ENCODE peak calls at places on chromosomes 11 and 22, in five cellular contexts. One of them, this sample, is unnamed.
A peak's percentile ranks its signal among the peaks of the same experiment; 100 is the strongest.

GRCh38 chr22:27185903-27186302 is 528.5 kb downstream of the MIAT start:
- DNase-seq in GM12891: no peak
- DNase-seq in A549: no peak
- DNase-seq in body of pancreas: no peak
- DNase-seq in endothelial cell of umbilical vein: no peak
- DNase-seq in this sample: no peak

GRCh38 chr11:43969543-43969942 is 27.1 kb downstream of the C11orf96 start:
- DNase-seq in endothelial cell of umbilical vein: no peak
- DNase-seq in A549: no peak
- DNase-seq in GM12891: no peak
- DNase-seq in body of pancreas: no peak
- DNase-seq in this sample: no peak

GRCh38 chr11:76209956-76210885 is 3.9 kb upstream of the WNT11 start:
- DNase-seq in GM12891: no peak
- DNase-seq in A549: peak; percentile 52
- DNase-seq in body of pancreas: peak; percentile 79
- DNase-seq in endothelial cell of umbilical vein: peak; percentile 70
- DNase-seq in this sample: no peak

GRCh38 chr11:44110231-44110679 is 14.8 kb downstream of the EXT2 start:
- DNase-seq in GM12891: peak; percentile 32
- DNase-seq in endothelial cell of umbilical vein: peak; percentile 74
- DNase-seq in body of pancreas: peak; percentile 65
- DNase-seq in A549: peak; percentile 49
- DNase-seq in this sample: peak; percentile 45

GRCh38 chr11:19696073-19696472 is 16.6 kb upstream of the NAV2 start:
- DNase-seq in GM12891: no peak
- DNase-seq in endothelial cell of umbilical vein: no peak
- DNase-seq in A549: no peak
- DNase-seq in body of pancreas: no peak
- DNase-seq in this sample: no peak

GRCh38 chr11:65043881-65044501 is 3.0 kb downstream of the SAC3D1 start:
- DNase-seq in body of pancreas: no peak
- DNase-seq in GM12891: no peak
- DNase-seq in A549: no peak
- DNase-seq in endothelial cell of umbilical vein: no peak
- DNase-seq in this sample: peak; percentile 69

GRCh38 chr11:117387992-117388765 is 60.5 kb downstream of the CEP164 start:
- DNase-seq in A549: no peak
- DNase-seq in GM12891: no peak
- DNase-seq in body of pancreas: no peak
- DNase-seq in endothelial cell of umbilical vein: no peak
- DNase-seq in this sample: no peak

GRCh38 chr11:32118025-32118974 is 27.4 kb downstream of the RCN1 start:
- DNase-seq in body of pancreas: no peak
- DNase-seq in endothelial cell of umbilical vein: no peak
- DNase-seq in GM12891: no peak
- DNase-seq in A549: peak; percentile 24
- DNase-seq in this sample: peak; percentile 7

GRCh38 chr11:132715041-132715440 is 817.3 kb downstream of the OPCML start:
- DNase-seq in endothelial cell of umbilical vein: no peak
- DNase-seq in GM12891: no peak
- DNase-seq in A549: no peak
- DNase-seq in body of pancreas: no peak
- DNase-seq in this sample: no peak

GRCh38 chr22:38454361-38455062 is 487 bp downstream of the KCNJ4 start:
- DNase-seq in GM12891: peak; percentile 72
- DNase-seq in body of pancreas: peak; percentile 27
- DNase-seq in endothelial cell of umbilical vein: no peak
- DNase-seq in A549: no peak
- DNase-seq in this sample: no peak

GRCh38 chr11:114796954-114797721 is 118.8 kb downstream of the NXPE2 start:
- DNase-seq in endothelial cell of umbilical vein: peak; percentile 66
- DNase-seq in A549: no peak
- DNase-seq in body of pancreas: no peak
- DNase-seq in GM12891: no peak
- DNase-seq in this sample: no peak

GRCh38 chr11:62413060-62413696 is 5.7 kb upstream of the SCGB1A1 start:
- DNase-seq in A549: no peak
- DNase-seq in body of pancreas: no peak
- DNase-seq in endothelial cell of umbilical vein: no peak
- DNase-seq in GM12891: no peak
- DNase-seq in this sample: no peak

GRCh38 chr11:115673720-115674119 is 169.5 kb upstream of the CADM1 start:
- DNase-seq in endothelial cell of umbilical vein: no peak
- DNase-seq in body of pancreas: no peak
- DNase-seq in GM12891: no peak
- DNase-seq in A549: no peak
- DNase-seq in this sample: no peak

GRCh38 chr11:95299078-95299611 is 68.1 kb upstream of the SESN3 start:
- DNase-seq in endothelial cell of umbilical vein: no peak
- DNase-seq in GM12891: no peak
- DNase-seq in body of pancreas: no peak
- DNase-seq in A549: no peak
- DNase-seq in this sample: no peak

GRCh38 chr11:71138737-71139425 is 113.5 kb downstream of the SHANK2 start:
- DNase-seq in GM12891: no peak
- DNase-seq in body of pancreas: no peak
- DNase-seq in A549: no peak
- DNase-seq in endothelial cell of umbilical vein: no peak
- DNase-seq in this sample: no peak

GRCh38 chr11:13235895-13236294 is 41.7 kb upstream of the BMAL1 start:
- DNase-seq in body of pancreas: no peak
- DNase-seq in GM12891: no peak
- DNase-seq in endothelial cell of umbilical vein: no peak
- DNase-seq in A549: no peak
- DNase-seq in this sample: no peak

GRCh38 chr22:29093980-29094379 is 21.1 kb downstream of the KREMEN1 start:
- DNase-seq in A549: no peak
- DNase-seq in GM12891: no peak
- DNase-seq in endothelial cell of umbilical vein: no peak
- DNase-seq in body of pancreas: no peak
- DNase-seq in this sample: no peak

GRCh38 chr22:45678961-45679912 is 7.6 kb downstream of the ATXN10 start:
- DNase-seq in body of pancreas: no peak
- DNase-seq in A549: no peak
- DNase-seq in endothelial cell of umbilical vein: no peak
- DNase-seq in GM12891: no peak
- DNase-seq in this sample: no peak

GRCh38 chr11:128367573-128367972 is 219.8 kb downstream of the ETS1 start:
- DNase-seq in A549: no peak
- DNase-seq in endothelial cell of umbilical vein: no peak
- DNase-seq in GM12891: no peak
- DNase-seq in body of pancreas: no peak
- DNase-seq in this sample: no peak

GRCh38 chr11:106091480-106092123 is 14.1 kb downstream of the AASDHPPT start:
- DNase-seq in body of pancreas: no peak
- DNase-seq in GM12891: peak; percentile 8
- DNase-seq in endothelial cell of umbilical vein: peak; percentile 32
- DNase-seq in A549: no peak
- DNase-seq in this sample: peak; percentile 1

GRCh38 chr11:77188912-77189491 is 61.0 kb downstream of the MYO7A start:
- DNase-seq in endothelial cell of umbilical vein: no peak
- DNase-seq in A549: no peak
- DNase-seq in body of pancreas: no peak
- DNase-seq in GM12891: no peak
- DNase-seq in this sample: no peak

GRCh38 chr11:58058276-58059010 is 27.7 kb downstream of the OR6Q1 start:
- DNase-seq in A549: no peak
- DNase-seq in GM12891: no peak
- DNase-seq in body of pancreas: peak; percentile 57
- DNase-seq in endothelial cell of umbilical vein: peak; percentile 34
- DNase-seq in this sample: no peak

GRCh38 chr11:44285756-44286155 is 24.2 kb downstream of the ALX4 start:
- DNase-seq in endothelial cell of umbilical vein: no peak
- DNase-seq in body of pancreas: no peak
- DNase-seq in GM12891: no peak
- DNase-seq in A549: no peak
- DNase-seq in this sample: no peak

GRCh38 chr22:47374273-47374771 is 611.9 kb downstream of the TBC1D22A start:
- DNase-seq in GM12891: no peak
- DNase-seq in endothelial cell of umbilical vein: no peak
- DNase-seq in A549: no peak
- DNase-seq in body of pancreas: no peak
- DNase-seq in this sample: no peak

GRCh38 chr22:22684605-22685561 is 40.5 kb downstream of the GGTLC2 start:
- DNase-seq in A549: peak; percentile 30
- DNase-seq in body of pancreas: peak; percentile 41
- DNase-seq in GM12891: no peak
- DNase-seq in endothelial cell of umbilical vein: no peak
- DNase-seq in this sample: no peak

GRCh38 chr11:78798567-78799170 is 224.0 kb upstream of the NARS2 start:
- DNase-seq in endothelial cell of umbilical vein: peak; percentile 59
- DNase-seq in body of pancreas: peak; percentile 73
- DNase-seq in GM12891: peak; percentile 33
- DNase-seq in A549: peak; percentile 52
- DNase-seq in this sample: peak; percentile 72

DNA sequence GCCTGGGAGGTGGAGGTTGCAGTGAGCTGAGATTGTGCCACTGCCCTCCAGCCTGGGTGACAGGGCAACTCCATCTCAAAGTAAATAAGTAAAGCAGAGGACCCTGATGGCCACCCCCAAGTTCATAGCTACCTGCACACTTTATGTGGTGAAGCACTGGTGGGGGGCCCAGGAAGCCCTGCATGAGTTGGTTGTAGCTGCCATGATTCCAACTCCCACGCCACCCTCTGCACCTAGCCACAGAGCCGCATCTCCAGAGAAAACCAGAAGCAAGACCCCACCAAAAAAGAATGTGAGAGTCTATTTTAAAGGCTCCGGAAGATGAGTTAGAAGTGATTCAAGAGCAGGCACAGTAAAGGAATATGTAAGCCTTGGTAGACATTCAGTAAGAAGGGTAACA is 20.4 kb upstream of the TMA7B start:
- DNase-seq in GM12891: no peak
- DNase-seq in A549: no peak
- DNase-seq in endothelial cell of umbilical vein: no peak
- DNase-seq in body of pancreas: no peak
- DNase-seq in this sample: no peak
- TF ChIP-seq POLR2A in GM12891: no peak
- TF ChIP-seq POLR2A in A549: no peak
- TF ChIP-seq POLR2A in endothelial cell of umbilical vein: no peak
- TF ChIP-seq POLR2A in body of pancreas: no peak
- TF ChIP-seq POLR2A in this sample: no peak

GRCh38 chr11:33618956-33619355 is 81.7 kb downstream of the C11orf91 start:
- DNase-seq in body of pancreas: no peak
- DNase-seq in A549: no peak
- DNase-seq in endothelial cell of umbilical vein: no peak
- DNase-seq in GM12891: no peak
- DNase-seq in this sample: no peak

GRCh38 chr11:33622231-33622630 is 78.4 kb downstream of the C11orf91 start:
- DNase-seq in GM12891: no peak
- DNase-seq in A549: no peak
- DNase-seq in body of pancreas: no peak
- DNase-seq in endothelial cell of umbilical vein: no peak
- DNase-seq in this sample: no peak

GRCh38 chr11:33622806-33623205 is 77.8 kb downstream of the C11orf91 start:
- DNase-seq in GM12891: no peak
- DNase-seq in endothelial cell of umbilical vein: no peak
- DNase-seq in A549: no peak
- DNase-seq in body of pancreas: no peak
- DNase-seq in this sample: no peak

GRCh38 chr11:33620423-33621120 is 80.1 kb downstream of the C11orf91 start:
- DNase-seq in endothelial cell of umbilical vein: peak; percentile 11
- DNase-seq in GM12891: no peak
- DNase-seq in A549: no peak
- DNase-seq in body of pancreas: no peak
- DNase-seq in this sample: peak; percentile 13

DNA sequence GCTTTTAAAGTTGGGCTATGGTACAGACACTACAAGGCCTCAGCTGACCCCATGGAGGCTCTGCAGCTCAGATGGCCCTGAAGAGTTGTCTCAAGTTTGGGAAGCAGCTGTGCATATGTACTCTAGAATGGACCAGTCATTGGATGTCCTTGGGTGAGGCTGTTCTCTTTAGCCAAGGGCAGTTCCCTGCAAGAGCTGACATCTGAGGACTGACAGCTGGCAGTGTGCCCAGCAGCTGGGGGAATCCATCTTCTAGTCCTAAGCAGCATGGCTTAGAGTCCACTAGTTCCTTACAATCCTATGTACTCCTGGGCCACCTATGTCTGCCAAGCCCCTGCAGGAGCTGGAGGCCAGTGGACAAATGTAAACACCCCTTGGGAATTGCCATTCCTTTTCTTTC is 76.5 kb downstream of the C11orf91 start:
- DNase-seq in endothelial cell of umbilical vein: no peak
- DNase-seq in A549: no peak
- DNase-seq in body of pancreas: no peak
- DNase-seq in GM12891: no peak
- DNase-seq in this sample: no peak
- TF ChIP-seq POLR2A in endothelial cell of umbilical vein: no peak
- TF ChIP-seq POLR2A in A549: no peak
- TF ChIP-seq POLR2A in body of pancreas: no peak
- TF ChIP-seq POLR2A in GM12891: no peak
- TF ChIP-seq POLR2A in this sample: no peak

DNA sequence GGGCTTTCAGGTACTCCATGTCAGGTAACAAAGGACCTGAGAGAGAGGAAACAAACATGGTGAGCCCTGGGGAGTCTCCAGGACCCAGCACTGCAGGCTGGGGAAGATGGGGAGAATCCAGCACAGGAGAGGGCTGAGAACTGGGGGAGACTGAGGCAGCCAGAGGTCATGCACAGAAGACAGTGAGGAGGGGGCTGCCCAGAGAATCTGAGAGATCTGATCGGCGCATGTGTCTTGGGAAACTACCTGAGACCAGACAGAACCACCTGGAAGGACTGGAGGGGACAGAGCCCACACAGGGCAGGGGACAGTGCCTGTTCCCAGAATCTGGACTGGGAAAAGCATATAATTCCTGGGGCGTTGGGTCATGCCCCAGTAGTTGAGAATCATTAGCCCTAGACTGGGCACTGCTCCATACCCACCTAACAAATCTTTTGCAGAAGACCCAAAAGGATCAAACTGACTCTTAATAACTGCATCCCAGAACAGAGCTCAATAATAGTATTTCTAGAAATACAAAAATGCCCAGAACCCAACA is 20.0 kb upstream of the COMT start:
- DNase-seq in GM12891: no peak
- DNase-seq in endothelial cell of umbilical vein: no peak
- DNase-seq in body of pancreas: no peak
- DNase-seq in A549: no peak
- DNase-seq in this sample: no peak
- TF ChIP-seq POLR2A in GM12891: no peak
- TF ChIP-seq POLR2A in endothelial cell of umbilical vein: no peak
- TF ChIP-seq POLR2A in body of pancreas: no peak
- TF ChIP-seq POLR2A in A549: no peak
- TF ChIP-seq POLR2A in this sample: no peak

GRCh38 chr11:69445131-69445470 is 36.4 kb upstream of the LINC01488 start:
- DNase-seq in GM12891: no peak
- DNase-seq in A549: no peak
- DNase-seq in endothelial cell of umbilical vein: no peak
- DNase-seq in body of pancreas: no peak
- DNase-seq in this sample: no peak

GRCh38 chr11:69442807-69443137 is 38.7 kb upstream of the LINC01488 start:
- DNase-seq in A549: no peak
- DNase-seq in endothelial cell of umbilical vein: no peak
- DNase-seq in body of pancreas: peak; percentile 51
- DNase-seq in GM12891: no peak
- DNase-seq in this sample: no peak

GRCh38 chr11:69443138-69443967 is 38.1 kb upstream of the LINC01488 start:
- DNase-seq in body of pancreas: peak; percentile 84
- DNase-seq in endothelial cell of umbilical vein: peak; percentile 91
- DNase-seq in A549: peak; percentile 82
- DNase-seq in GM12891: peak; percentile 93
- DNase-seq in this sample: peak; percentile 94

GRCh38 chr11:69444381-69445130 is 36.9 kb upstream of the LINC01488 start:
- DNase-seq in body of pancreas: peak; percentile 52
- DNase-seq in A549: peak; percentile 48
- DNase-seq in GM12891: no peak
- DNase-seq in endothelial cell of umbilical vein: no peak
- DNase-seq in this sample: no peak

GRCh38 chr11:69443968-69444364 is 37.5 kb upstream of the LINC01488 start:
- DNase-seq in A549: no peak
- DNase-seq in body of pancreas: no peak
- DNase-seq in endothelial cell of umbilical vein: peak; percentile 31
- DNase-seq in GM12891: no peak
- DNase-seq in this sample: no peak
- TF ChIP-seq POLR2A in A549: no peak
- TF ChIP-seq POLR2A in body of pancreas: no peak
- TF ChIP-seq POLR2A in endothelial cell of umbilical vein: no peak
- TF ChIP-seq POLR2A in GM12891: no peak
- TF ChIP-seq POLR2A in this sample: no peak